ENCODE peak calls at places on chromosomes 13 and 19, in ten cellular contexts. I is BJ, X is suprapubic skin, J is AG10803, R is body of pancreas, C is transverse colon, A is GM13977, K is breast epithelium, S is MM.1S, W is cardiac fibroblast. G is an unnamed sample.

GRCh38 chr13:91704398-91704797 is 306.0 kb downstream of the GPC5 start:
- DNase-seq in I (no peak), X (no peak), J (no peak), R (no peak), C (no peak), A (no peak), K (no peak), S (no peak), W (no peak), G (no peak)

GRCh38 chr13:101611491-101612475 is 159.3 kb downstream of the ITGBL1 start:
- DNase-seq in I (no peak), X (no peak), J (peak), R (no peak), C (no peak), A (no peak), K (no peak), S (no peak), W (peak), G (no peak)

GRCh38 chr19:18287836-18288772 is 6.7 kb upstream of the JUND start:
- DNase-seq in I (no peak), X (no peak), J (no peak), R (no peak), C (no peak), A (no peak), K (no peak), S (no peak), W (no peak), G (no peak)

GRCh38 chr13:24071423-24072075 is 89.0 kb upstream of the SPATA13 start:
- DNase-seq in I (peak), X (no peak), J (peak), R (no peak), C (no peak), A (no peak), K (no peak), S (no peak), W (peak), G (no peak)

GRCh38 chr13:107516517-107516916 is 698.8 kb downstream of the LIG4 start:
- DNase-seq in I (no peak), X (no peak), J (no peak), R (no peak), C (no peak), A (no peak), K (no peak), S (no peak), W (no peak), G (no peak)

GRCh38 chr13:72852207-72852606 is 70.3 kb downstream of the PIBF1 start:
- DNase-seq in I (no peak), X (no peak), J (no peak), R (no peak), C (no peak), A (no peak), K (no peak), S (no peak), W (no peak), G (no peak)

GRCh38 chr19:43423779-43424178 is 9.1 kb downstream of the TEX101 start:
- DNase-seq in I (no peak), X (no peak), J (no peak), R (no peak), C (no peak), A (no peak), K (no peak), S (no peak), W (no peak), G (no peak)

GRCh38 chr13:29361716-29362115 is 233.8 kb downstream of the SLC7A1 start:
- DNase-seq in I (no peak), X (no peak), J (no peak), R (no peak), C (no peak), A (no peak), K (no peak), S (no peak), W (peak), G (no peak)

GRCh38 chr19:21934131-21934530 is 76.6 kb downstream of the ZNF208 start:
- DNase-seq in I (no peak), X (no peak), J (no peak), R (no peak), C (no peak), A (no peak), K (no peak), S (no peak), W (no peak), G (no peak)

GRCh38 chr19:40549007-40549708 is 27.5 kb upstream of the SHKBP1 start:
- DNase-seq in I (no peak), X (no peak), J (peak), R (peak), C (peak), A (peak), K (no peak), S (peak), W (peak), G (peak)

DNA sequence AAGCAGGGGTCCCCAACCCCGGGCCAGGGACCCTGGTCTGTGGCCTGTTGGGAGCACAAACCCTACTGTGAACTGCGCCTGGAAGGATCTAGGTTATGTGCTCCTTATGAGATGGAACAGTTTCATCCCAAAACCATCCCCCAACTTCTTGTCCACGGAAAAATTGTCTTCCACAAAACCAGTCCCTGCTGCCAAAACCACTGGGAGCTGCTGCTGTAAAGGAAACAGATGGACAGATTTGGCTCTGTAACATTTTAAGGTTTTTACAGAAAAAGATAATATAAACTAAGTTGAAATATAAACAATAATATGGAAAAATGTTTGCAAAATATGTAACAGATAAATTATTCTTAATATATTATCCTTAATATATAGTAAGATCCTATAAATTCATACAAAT is 73.7 kb downstream of the COG6 start:
- DNase-seq in I (no peak), X (no peak), J (peak), R (no peak), C (no peak), A (no peak), K (no peak), S (no peak), W (no peak), G (no peak)
- TF ChIP-seq CTCF in I (no peak), X (no peak), J (no peak), R (no peak), C (no peak), A (no peak), K (no peak), S (no peak), W (no peak), G (no peak)

GRCh38 chr13:87234981-87235380 is 436.2 kb upstream of the SLITRK5 start:
- DNase-seq in I (no peak), X (no peak), J (peak), R (no peak), C (no peak), A (no peak), K (no peak), S (peak), W (no peak), G (no peak)
- TF ChIP-seq CTCF in I (no peak), X (no peak), J (no peak), R (no peak), C (no peak), A (no peak), K (no peak), S (no peak), W (no peak), G (no peak)

GRCh38 chr19:1232652-1233360 is 5.0 kb downstream of the CBARP start:
- DNase-seq in I (no peak), X (no peak), J (no peak), R (peak), C (no peak), A (no peak), K (no peak), S (no peak), W (peak), G (no peak)
- TF ChIP-seq CTCF in I (no peak), X (no peak), J (no peak), R (no peak), C (no peak), A (no peak), K (no peak), S (no peak), W (no peak), G (no peak)

GRCh38 chr19:558770-559439 is 13.5 kb upstream of the BSG start:
- DNase-seq in I (no peak), X (no peak), J (no peak), R (no peak), C (peak), A (no peak), K (peak), S (no peak), W (no peak), G (no peak)
- TF ChIP-seq CTCF in I (no peak), X (no peak), J (no peak), R (no peak), C (no peak), A (no peak), K (no peak), S (no peak), W (no peak), G (no peak)

DNA sequence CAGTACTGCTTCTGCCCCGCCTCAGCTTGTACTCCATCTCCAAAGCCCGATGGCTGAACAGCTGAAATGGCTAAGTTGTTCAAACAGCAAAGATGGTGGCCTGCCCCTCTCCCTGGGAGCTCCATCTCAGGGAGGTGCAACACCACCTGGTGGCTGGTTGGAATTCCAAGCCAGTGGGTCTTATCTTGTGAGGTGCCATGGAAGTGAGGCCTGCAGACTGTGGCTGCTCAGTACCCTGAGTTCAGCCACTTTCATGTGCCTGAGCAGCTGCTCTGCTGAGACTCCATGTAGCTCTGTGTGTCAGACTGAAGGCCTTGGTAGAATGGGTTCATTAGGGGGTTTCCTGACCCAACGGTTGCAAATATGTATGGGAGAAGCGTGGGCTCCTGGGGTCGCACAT is 67.3 kb upstream of the SPRY2 start:
- DNase-seq in I (no peak), X (no peak), J (no peak), R (no peak), C (no peak), A (no peak), K (no peak), S (no peak), W (no peak), G (no peak)
- TF ChIP-seq CTCF in I (no peak), X (no peak), J (no peak), R (no peak), C (no peak), A (no peak), K (no peak), S (no peak), W (no peak), G (no peak)

DNA sequence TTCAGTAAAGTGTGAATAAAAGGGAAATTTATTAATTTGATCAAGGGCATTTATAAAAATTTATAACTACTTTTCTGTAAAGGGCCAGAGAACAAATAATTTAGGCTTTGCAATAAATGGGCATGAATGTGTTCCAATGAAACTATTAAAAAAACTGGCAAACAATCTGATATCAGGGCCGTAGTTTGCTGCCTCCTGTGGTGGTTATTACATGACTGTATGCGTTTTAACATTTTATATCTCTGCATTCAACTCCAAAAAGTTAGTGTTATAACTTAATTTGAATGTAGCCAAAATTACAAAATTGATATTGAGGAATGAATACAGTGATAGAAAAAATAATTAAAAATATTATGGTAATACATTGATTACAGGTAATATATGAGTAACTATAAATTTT is 80.5 kb upstream of the POSTN start:
- DNase-seq in I (no peak), X (no peak), J (no peak), R (no peak), C (no peak), A (no peak), K (no peak), S (no peak), W (no peak), G (no peak)
- TF ChIP-seq CTCF in I (no peak), X (no peak), J (peak), R (no peak), C (no peak), A (no peak), K (no peak), S (no peak), W (peak), G (no peak)